ENCODE peak calls at places on chromosomes 2 and 18, in five cellular contexts. Z, T, V, N and J are unnamed samples.

GRCh38 chr2:236866542-236867340 is 218.9 kb upstream of the COPS8 start:
- DNase-seq in Z (no peak), T (no peak), V (no peak), N (no peak), J (peak; percentile 90)

GRCh38 chr2:46470114-46470628 is 9.2 kb upstream of the TMEM247 start:
- DNase-seq in Z (no peak), T (no peak), V (no peak), N (no peak), J (peak; percentile 88)

GRCh38 chr2:173589604-173590277 is 235.1 kb downstream of the CDCA7 start:
- DNase-seq in Z (no peak), T (no peak), V (no peak), N (no peak), J (no peak)

GRCh38 chr18:49590608-49591007 is 28.8 kb downstream of the LIPG start:
- DNase-seq in Z (no peak), T (no peak), V (no peak), N (no peak), J (no peak)

GRCh38 chr2:190781604-190782198 is 98.9 kb upstream of the GLS start:
- DNase-seq in Z (no peak), T (peak; percentile 38), V (peak; percentile 6), N (peak; percentile 36), J (peak; percentile 36)

GRCh38 chr2:160225722-160226121 is 25.6 kb upstream of the ITGB6 start:
- DNase-seq in Z (no peak), T (no peak), V (no peak), N (no peak), J (no peak)

GRCh38 chr2:120629241-120629895 is 106.3 kb upstream of the GLI2 start:
- DNase-seq in Z (no peak), T (no peak), V (no peak), N (no peak), J (no peak)

GRCh38 chr2:176854062-176854461 is 358.5 kb upstream of the HNRNPA3 start:
- DNase-seq in Z (no peak), T (no peak), V (no peak), N (no peak), J (no peak)

GRCh38 chr2:5560981-5561380 is 131.2 kb upstream of the SOX11 start:
- DNase-seq in Z (no peak), T (no peak), V (no peak), N (no peak), J (no peak)

GRCh38 chr2:181778621-181779195 is 98.4 kb upstream of the NEUROD1 start:
- DNase-seq in Z (no peak), T (no peak), V (no peak), N (no peak), J (no peak)

GRCh38 chr2:160427629-160428424 is 65.8 kb downstream of the RBMS1 start:
- DNase-seq in Z (no peak), T (no peak), V (peak; percentile 13), N (peak; percentile 52), J (peak; percentile 75)

GRCh38 chr2:160358051-160358450 is 135.6 kb downstream of the RBMS1 start:
- DNase-seq in Z (no peak), T (no peak), V (no peak), N (no peak), J (peak; percentile 59)

GRCh38 chr2:227260041-227260440 is 65.0 kb upstream of the MFF start:
- DNase-seq in Z (no peak), T (no peak), V (no peak), N (no peak), J (peak; percentile 51)

GRCh38 chr2:237864030-237864931 is 4.9 kb downstream of the RAMP1 start:
- DNase-seq in Z (no peak), T (no peak), V (no peak), N (no peak), J (no peak)

GRCh38 chr18:32308493-32309120 is 118.8 kb downstream of the MEP1B start:
- DNase-seq in Z (no peak), T (no peak), V (no peak), N (no peak), J (no peak)

GRCh38 chr2:173966274-173967098 is 1.3 kb upstream of the SP3 start:
- DNase-seq in Z (no peak), T (no peak), V (no peak), N (no peak), J (no peak)

GRCh38 chr2:119476301-119477117 is 44.9 kb downstream of the TMEM37 start:
- DNase-seq in Z (no peak), T (peak; percentile 17), V (peak; percentile 31), N (no peak), J (peak; percentile 17)

GRCh38 chr2:46296216-46296839 is 879 bp upstream of the EPAS1 start:
- DNase-seq in Z (no peak), T (peak; percentile 5), V (peak; percentile 24), N (no peak), J (peak; percentile 52)

GRCh38 chr2:237497009-237497819 is 10.2 kb downstream of the MLPH start:
- DNase-seq in Z (no peak), T (no peak), V (no peak), N (no peak), J (no peak)

GRCh38 chr2:12727641-12728040 is 10.9 kb downstream of the TRIB2 start:
- DNase-seq in Z (no peak), T (no peak), V (no peak), N (no peak), J (no peak)

GRCh38 chr2:113676651-113677050 is 49.6 kb downstream of the RABL2A start:
- DNase-seq in Z (no peak), T (no peak), V (no peak), N (no peak), J (no peak)

GRCh38 chr18:30358545-30358944 is 684.0 kb downstream of the DSC3 start:
- DNase-seq in Z (no peak), T (no peak), V (no peak), N (no peak), J (peak; percentile 82)